ENCODE peak calls at places on chromosomes 16 and 17, in six cellular contexts. A, W, K, N, C and J are unnamed samples.

GRCh38 chr17:4130715-4131114 is 12.1 kb downstream of the ZZEF1 start:
- DNase-seq in A (peak; percentile 17), W (no peak), K (no peak), N (no peak), C (no peak), J (no peak)

GRCh38 chr17:72843591-72843990 is 248.9 kb downstream of the SLC39A11 start:
- DNase-seq in A (no peak), W (no peak), K (no peak), N (no peak), C (no peak), J (no peak)

GRCh38 chr17:72476575-72476986 is 355.8 kb downstream of the SOX9 start:
- DNase-seq in A (no peak), W (no peak), K (no peak), N (no peak), C (no peak), J (no peak)

GRCh38 chr16:85329999-85330693 is 217.9 kb upstream of the CIBAR2 start:
- DNase-seq in A (no peak), W (no peak), K (no peak), N (no peak), C (no peak), J (no peak)

GRCh38 chr17:17387017-17387416 is 83.8 kb downstream of the NT5M start:
- DNase-seq in A (no peak), W (no peak), K (no peak), N (no peak), C (no peak), J (no peak)

GRCh38 chr16:10756574-10756973 is 12.9 kb downstream of the NUBP1 start:
- DNase-seq in A (peak; percentile 62), W (no peak), K (no peak), N (no peak), C (no peak), J (no peak)

GRCh38 chr17:75209061-75209460 is 3.6 kb downstream of the NUP85 start:
- DNase-seq in A (no peak), W (no peak), K (no peak), N (no peak), C (no peak), J (no peak)

GRCh38 chr17:59618894-59619312 is 792 bp upstream of the CLTC start:
- DNase-seq in A (peak; percentile 94), W (no peak), K (no peak), N (peak; percentile 94), C (no peak), J (no peak)

GRCh38 chr17:79085921-79086551 is 11.4 kb downstream of the ENGASE start:
- DNase-seq in A (no peak), W (no peak), K (no peak), N (no peak), C (no peak), J (no peak)

GRCh38 chr16:7990864-7991263 is 599.4 kb downstream of the TMEM114 start:
- DNase-seq in A (no peak), W (no peak), K (no peak), N (no peak), C (no peak), J (no peak)

GRCh38 chr17:82037889-82038195 is 345 bp upstream of the DCXR start:
- DNase-seq in A (no peak), W (no peak), K (no peak), N (no peak), C (no peak), J (no peak)

GRCh38 chr16:85416267-85417109 is 196.6 kb upstream of the GSE1 start:
- DNase-seq in A (peak; percentile 15), W (peak; percentile 79), K (peak; percentile 65), N (peak; percentile 61), C (peak; percentile 93), J (peak; percentile 25)

GRCh38 chr17:60065136-60065535 is 13.6 kb downstream of the HEATR6 start:
- DNase-seq in A (peak; percentile 65), W (no peak), K (no peak), N (no peak), C (no peak), J (no peak)

GRCh38 chr17:40320771-40321501 is 12.0 kb downstream of the RARA start:
- DNase-seq in A (no peak), W (peak; percentile 82), K (no peak), N (peak; percentile 88), C (no peak), J (peak; percentile 45)

GRCh38 chr17:73899839-73900238 is 255.6 kb upstream of the SDK2 start:
- DNase-seq in A (no peak), W (no peak), K (no peak), N (no peak), C (no peak), J (no peak)

GRCh38 chr17:48593126-48593829 is at the start of gene HOXB5:
- DNase-seq in A (peak; percentile 22), W (no peak), K (no peak), N (no peak), C (no peak), J (no peak)

GRCh38 chr16:49519008-49519656 is 145.5 kb downstream of the C16orf78 start:
- DNase-seq in A (no peak), W (no peak), K (no peak), N (no peak), C (no peak), J (no peak)

GRCh38 chr16:71807905-71808592 is 585 bp downstream of the AP1G1 start:
- DNase-seq in A (peak; percentile 21), W (no peak), K (no peak), N (peak; percentile 66), C (no peak), J (no peak)

GRCh38 chr17:50396261-50397110 is 837 bp downstream of the LRRC59 start:
- DNase-seq in A (peak; percentile 56), W (no peak), K (no peak), N (peak; percentile 42), C (peak; percentile 62), J (no peak)

GRCh38 chr16:81492307-81492706 is 47.7 kb downstream of the CMIP start:
- DNase-seq in A (no peak), W (no peak), K (no peak), N (no peak), C (no peak), J (no peak)

GRCh38 chr16:22300427-22301071 is 3.3 kb downstream of the POLR3E start:
- DNase-seq in A (peak; percentile 62), W (peak; percentile 58), K (peak; percentile 27), N (peak; percentile 84), C (peak; percentile 78), J (no peak)

GRCh38 chr17:78329263-78330059 is 30.4 kb downstream of the SOCS3 start:
- DNase-seq in A (peak; percentile 77), W (no peak), K (no peak), N (no peak), C (no peak), J (no peak)

GRCh38 chr17:75684249-75684648 is 17.1 kb downstream of the SAP30BP start:
- DNase-seq in A (peak; percentile 42), W (no peak), K (no peak), N (no peak), C (no peak), J (no peak)

GRCh38 chr16:57684626-57685358 is 9.8 kb upstream of the DRC7 start:
- DNase-seq in A (no peak), W (no peak), K (no peak), N (no peak), C (no peak), J (no peak)

DNA sequence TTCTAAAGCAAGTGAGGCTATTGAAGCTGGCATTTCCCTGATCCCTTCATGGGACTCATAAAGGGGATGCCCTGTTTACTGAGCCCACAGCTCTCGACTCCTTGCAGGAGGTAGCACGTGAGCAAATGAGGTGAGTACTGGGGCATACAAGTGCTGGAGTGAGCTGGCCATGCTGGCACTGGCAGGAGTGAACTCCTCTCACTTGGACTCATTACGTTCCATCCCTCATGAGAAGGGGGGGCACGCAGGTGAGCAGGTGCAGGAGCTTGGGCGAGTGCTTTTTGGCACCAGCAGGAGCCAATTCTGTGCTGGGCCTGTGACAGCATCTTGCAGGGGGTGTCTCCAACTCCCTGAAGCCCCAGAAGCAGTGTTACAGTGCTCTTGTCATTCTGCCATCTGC is 337.1 kb upstream of the CA10 start:
- DNase-seq in A (no peak), W (no peak), K (no peak), N (no peak), C (no peak), J (no peak)
- H3K9me3 ChIP-seq in A (peaks cover 11% of the 10 kb centered on the region), W (no peaks in the 10 kb centered on the region), K (peaks cover 5% of the 10 kb centered on the region), N (no peaks in the 10 kb centered on the region), C (peaks cover 29% of the 10 kb centered on the region), J (no peaks in the 10 kb centered on the region)

GRCh38 chr16:35629001-35629400 is 2169.6 kb downstream of the TP53TG3F start:
- DNase-seq in A (no peak), W (no peak), K (no peak), N (no peak), C (no peak), J (no peak)

GRCh38 chr16:35636831-35637230 is 2177.4 kb downstream of the TP53TG3F start:
- DNase-seq in A (no peak), W (no peak), K (no peak), N (no peak), C (no peak), J (no peak)

GRCh38 chr16:35626051-35626450 is 2166.6 kb downstream of the TP53TG3F start:
- DNase-seq in A (no peak), W (no peak), K (no peak), N (no peak), C (no peak), J (no peak)

DNA sequence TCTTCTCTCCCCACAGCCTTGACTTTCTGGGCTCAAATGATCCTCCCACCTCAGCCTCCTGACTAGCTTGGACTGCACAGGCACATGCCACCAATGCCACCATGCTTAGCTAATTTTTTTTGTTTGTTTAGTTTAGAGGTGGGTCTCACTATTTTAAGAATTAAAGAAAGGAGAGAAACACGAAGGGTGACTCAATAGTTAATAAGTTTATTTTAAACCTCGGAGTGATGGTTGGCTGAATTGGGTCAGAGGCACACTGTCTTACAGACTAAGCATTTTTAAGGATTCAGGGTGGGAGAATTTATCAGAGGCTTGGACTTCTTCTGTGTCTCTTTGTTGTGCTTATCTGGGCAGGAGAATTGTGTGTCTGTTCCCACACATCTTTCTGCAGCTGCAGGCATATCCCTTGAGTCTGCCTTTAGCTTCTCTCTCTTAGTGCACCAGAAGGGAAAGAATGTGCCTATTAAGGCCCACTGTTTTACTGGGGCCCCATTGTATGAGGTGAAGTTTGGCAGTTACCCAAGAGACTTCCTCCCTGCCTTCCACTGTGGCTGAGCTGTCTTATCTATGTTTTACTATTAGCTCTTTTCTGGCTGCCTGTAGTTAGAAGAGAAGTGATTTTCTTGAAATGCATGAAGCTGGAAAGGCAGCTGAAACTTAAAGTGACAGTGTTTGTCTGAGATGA is 2172.0 kb downstream of the TP53TG3F start:
- DNase-seq in A (no peak), W (no peak), K (no peak), N (peak; percentile 77), C (no peak), J (no peak)
- H3K9me3 ChIP-seq in A (peaks cover 9% of the 10 kb centered on the region), W (no peaks in the 10 kb centered on the region), K (peaks cover 3% of the 10 kb centered on the region), N (no peaks in the 10 kb centered on the region), C (peaks cover 9% of the 10 kb centered on the region), J (no peaks in the 10 kb centered on the region)

GRCh38 chr17:64252831-64253230 is 10.2 kb downstream of the TEX2 start:
- DNase-seq in A (peak; percentile 30), W (no peak), K (no peak), N (no peak), C (no peak), J (no peak)
- H3K9me3 ChIP-seq in A (no peaks in the 10 kb centered on the region), W (no peaks in the 10 kb centered on the region), K (no peaks in the 10 kb centered on the region), N (no peaks in the 10 kb centered on the region), C (no peaks in the 10 kb centered on the region), J (no peaks in the 10 kb centered on the region)

DNA sequence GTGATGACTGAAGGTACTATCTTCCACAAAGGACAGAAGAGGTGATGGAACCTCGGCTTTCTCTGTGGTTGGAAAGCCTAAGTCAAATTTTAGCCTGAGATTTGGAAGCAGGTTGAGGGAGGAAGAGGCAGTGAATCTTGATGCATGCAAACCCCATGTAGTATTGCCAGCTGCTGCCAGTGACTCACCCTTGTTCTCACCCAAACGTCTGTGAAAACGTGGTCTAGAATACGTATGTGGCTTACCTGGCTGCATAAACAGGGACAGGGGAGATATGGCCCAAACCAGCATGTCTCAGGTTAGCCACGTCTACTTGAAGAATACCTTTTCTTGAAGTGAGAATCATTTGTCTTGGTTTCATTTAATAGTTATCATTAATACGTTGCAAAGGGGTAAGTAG is 438.0 kb upstream of the MAF start:
- DNase-seq in A (no peak), W (no peak), K (no peak), N (no peak), C (no peak), J (no peak)
- H3K9me3 ChIP-seq in A (no peaks in the 10 kb centered on the region), W (no peaks in the 10 kb centered on the region), K (no peaks in the 10 kb centered on the region), N (no peaks in the 10 kb centered on the region), C (peaks cover 3% of the 10 kb centered on the region), J (no peaks in the 10 kb centered on the region)